ENCODE peak calls at places on chromosomes 1 and 21, in nine cellular contexts. Y is sigmoid colon, L is stomach, H is transverse colon, P is upper lobe of left lung, J is K562, G is GM23338, B is vagina, S is breast epithelium. I is an unnamed sample.

GRCh38 chr1:211736351-211736915 is 61.0 kb upstream of the NEK2 start:
- DNase-seq in J (no peak), H (no peak), Y (no peak), G (no peak), L (no peak), B (no peak), S (peak), P (no peak), I (no peak)

GRCh38 chr1:105793541-105794146 is 1262.8 kb upstream of the PRMT6 start:
- DNase-seq in J (peak), G (peak), S (no peak), Y (no peak), P (no peak), B (no peak), L (peak), H (peak), I (no peak)

GRCh38 chr1:8987881-8988617 is 38.2 kb downstream of the SLC2A7 start:
- DNase-seq in J (peak), L (peak), Y (peak), G (peak), B (no peak), S (peak), P (peak), H (peak), I (no peak)

GRCh38 chr1:183871568-183871967 is 66.6 kb downstream of the RGL1 start:
- DNase-seq in G (no peak), S (no peak), J (no peak), L (no peak), H (no peak), P (no peak), Y (no peak), B (no peak), I (no peak)

GRCh38 chr21:45388011-45388521 is 16.9 kb upstream of the COL18A1 start:
- DNase-seq in J (no peak), H (no peak), P (peak), S (no peak), L (no peak), B (no peak), Y (peak), G (no peak), I (no peak)

GRCh38 chr1:65729308-65729707 is 63.4 kb upstream of the PDE4B start:
- DNase-seq in H (no peak), G (no peak), S (no peak), J (no peak), B (no peak), L (no peak), Y (no peak), P (no peak), I (no peak)

GRCh38 chr1:32939655-32940371 is 24.8 kb downstream of the RNF19B start:
- DNase-seq in Y (no peak), H (peak), P (no peak), S (no peak), B (no peak), L (no peak), J (peak), G (no peak), I (no peak)

GRCh38 chr1:116133696-116134095 is 22.5 kb downstream of the MAB21L3 start:
- DNase-seq in L (no peak), Y (no peak), B (peak), S (no peak), J (no peak), P (no peak), H (no peak), G (no peak), I (no peak)

GRCh38 chr1:184748767-184749166 is 5.9 kb downstream of the EDEM3 start:
- DNase-seq in H (no peak), B (no peak), Y (no peak), P (no peak), J (no peak), L (no peak), S (no peak), G (no peak), I (no peak)

GRCh38 chr1:209900734-209901133 is 37.3 kb upstream of the SYT14 start:
- DNase-seq in B (no peak), S (no peak), J (no peak), P (no peak), Y (no peak), L (no peak), H (no peak), G (no peak), I (no peak)

GRCh38 chr1:170660281-170660713 is 3.6 kb upstream of the PRRX1 start:
- DNase-seq in G (peak), Y (no peak), L (no peak), P (peak), J (no peak), H (no peak), B (no peak), S (no peak), I (no peak)

GRCh38 chr1:170660874-170661645 is 2.9 kb upstream of the PRRX1 start:
- DNase-seq in P (peak), J (no peak), L (no peak), S (no peak), B (no peak), G (peak), H (no peak), Y (no peak), I (no peak)

GRCh38 chr1:170663011-170663410 is 920 bp upstream of the PRRX1 start:
- DNase-seq in B (no peak), Y (no peak), J (no peak), L (no peak), P (no peak), H (no peak), S (no peak), G (peak), I (no peak)

GRCh38 chr1:170662561-170662971 is 1.4 kb upstream of the PRRX1 start:
- DNase-seq in L (no peak), J (no peak), S (no peak), P (no peak), Y (no peak), G (no peak), H (no peak), B (no peak), I (no peak)

GRCh38 chr1:170661646-170662411 is 2.1 kb upstream of the PRRX1 start:
- DNase-seq in J (no peak), S (no peak), P (peak), Y (no peak), B (no peak), H (no peak), L (no peak), G (peak), I (peak)
- TF ChIP-seq CTCF in J (no peak), S (no peak), P (no peak), Y (no peak), B (no peak), H (no peak), L (no peak), G (no peak), I (no peak)

GRCh38 chr1:244387415-244387814 is 64.3 kb downstream of the ADSS2 start:
- DNase-seq in B (no peak), P (no peak), S (no peak), G (no peak), L (no peak), H (no peak), J (no peak), Y (no peak), I (no peak)

GRCh38 chr1:244393604-244394176 is 58.0 kb downstream of the ADSS2 start:
- DNase-seq in L (no peak), B (no peak), J (peak), G (no peak), S (no peak), Y (no peak), H (no peak), P (peak), I (no peak)

GRCh38 chr1:244386595-244386994 is 65.1 kb downstream of the ADSS2 start:
- DNase-seq in P (no peak), H (no peak), Y (no peak), J (no peak), L (no peak), G (no peak), B (no peak), S (no peak), I (no peak)

GRCh38 chr1:244391761-244392160 is 59.9 kb downstream of the ADSS2 start:
- DNase-seq in L (no peak), J (no peak), H (no peak), B (no peak), G (no peak), S (no peak), Y (no peak), P (no peak), I (no peak)

GRCh38 chr1:244388961-244389360 is 62.7 kb downstream of the ADSS2 start:
- DNase-seq in B (no peak), Y (no peak), H (no peak), S (no peak), P (no peak), L (no peak), J (no peak), G (no peak), I (no peak)
- H3K4me3 ChIP-seq in B (no peak), Y (no peak), H (no peak), S (no peak), P (no peak), L (peak), J (no peak), G (no peak), I (no peak)

DNA sequence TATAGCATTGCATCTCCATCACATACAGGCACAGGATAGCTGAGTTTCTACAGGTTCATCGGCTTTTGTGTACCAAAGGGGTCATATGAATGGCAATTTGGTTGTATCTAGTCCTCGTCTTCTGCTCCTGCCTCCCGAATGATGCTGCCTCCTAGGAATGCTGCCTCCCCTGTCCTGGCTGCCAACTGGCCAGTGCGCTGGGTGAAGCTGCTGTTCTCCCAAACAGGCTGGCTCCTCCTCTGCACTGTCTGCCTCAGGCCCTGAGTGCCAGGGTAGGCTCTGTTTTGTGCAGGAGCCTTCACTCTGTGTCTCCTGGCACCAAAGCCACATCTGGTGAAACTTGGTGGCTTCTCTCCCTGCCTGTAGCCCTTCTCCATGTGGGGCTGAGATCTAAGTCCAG is 60.3 kb downstream of the RHOU start:
- DNase-seq in G (no peak), J (no peak), P (no peak), L (no peak), Y (peak), H (no peak), B (no peak), S (peak), I (no peak)
- TF ChIP-seq POLR2AphosphoS5 in G (no peak), J (no peak), P (no peak), L (no peak), Y (no peak), H (no peak), B (no peak), S (no peak), I (no peak)

DNA sequence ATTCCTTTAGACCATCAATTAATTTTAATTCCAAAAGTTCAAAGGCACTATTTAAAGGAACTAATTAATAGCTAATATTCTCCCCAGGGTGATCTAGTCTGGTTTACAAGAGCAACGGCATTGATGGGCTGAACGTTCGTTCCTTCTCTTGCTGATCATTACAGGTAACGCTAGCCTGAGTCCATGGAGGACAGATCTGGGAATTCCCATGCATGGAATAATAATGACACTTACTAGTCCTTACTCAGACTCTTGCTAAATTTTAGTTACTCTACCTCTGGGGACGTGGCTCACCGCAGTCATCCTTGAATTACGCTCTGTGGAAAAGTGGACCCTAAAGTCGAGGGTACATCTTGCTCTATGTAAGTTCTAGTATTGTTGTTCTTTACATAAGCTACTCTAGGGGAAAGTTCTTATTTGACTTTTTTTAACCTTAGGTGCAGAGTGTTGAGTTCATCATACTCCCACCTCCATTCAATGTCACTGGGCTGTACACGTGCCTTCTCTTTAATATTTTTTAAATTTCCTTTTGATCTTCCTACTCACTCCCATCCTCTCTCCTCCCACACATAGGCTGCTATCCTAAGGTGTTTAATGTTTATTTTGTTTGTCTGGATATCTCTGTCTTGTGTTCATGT is 133.9 kb downstream of the ZNF281 start:
- DNase-seq in H (no peak), J (no peak), B (no peak), S (no peak), G (no peak), P (no peak), L (no peak), Y (no peak), I (no peak)
- TF ChIP-seq CTCF in H (no peak), J (no peak), B (no peak), S (no peak), G (no peak), P (no peak), L (no peak), Y (no peak), I (no peak)

DNA sequence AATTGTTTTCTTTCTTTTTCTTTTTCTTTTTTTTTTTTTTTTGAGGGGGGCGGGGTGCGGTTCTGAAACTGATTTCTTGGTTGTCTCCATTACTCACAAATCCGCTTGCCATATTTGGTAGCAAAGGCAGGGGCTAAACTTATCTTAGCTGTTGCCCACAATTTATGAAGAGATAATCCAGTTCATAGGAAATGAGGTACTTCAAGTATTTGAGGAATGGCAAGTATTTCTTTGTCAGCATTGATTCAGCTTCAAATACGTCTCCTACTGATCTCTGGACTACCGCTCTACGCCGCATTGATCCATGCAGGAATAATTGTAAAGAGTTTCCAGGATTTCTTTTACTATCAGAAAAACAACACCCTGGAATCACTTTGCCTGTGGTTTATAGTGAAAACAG is 289.2 kb upstream of the DPYD start:
- DNase-seq in H (no peak), L (no peak), J (no peak), P (no peak), G (peak), Y (no peak), B (no peak), S (no peak), I (no peak)
- H3K4me3 ChIP-seq in H (no peak), L (no peak), J (no peak), P (no peak), G (no peak), Y (no peak), B (no peak), S (no peak), I (no peak)

DNA sequence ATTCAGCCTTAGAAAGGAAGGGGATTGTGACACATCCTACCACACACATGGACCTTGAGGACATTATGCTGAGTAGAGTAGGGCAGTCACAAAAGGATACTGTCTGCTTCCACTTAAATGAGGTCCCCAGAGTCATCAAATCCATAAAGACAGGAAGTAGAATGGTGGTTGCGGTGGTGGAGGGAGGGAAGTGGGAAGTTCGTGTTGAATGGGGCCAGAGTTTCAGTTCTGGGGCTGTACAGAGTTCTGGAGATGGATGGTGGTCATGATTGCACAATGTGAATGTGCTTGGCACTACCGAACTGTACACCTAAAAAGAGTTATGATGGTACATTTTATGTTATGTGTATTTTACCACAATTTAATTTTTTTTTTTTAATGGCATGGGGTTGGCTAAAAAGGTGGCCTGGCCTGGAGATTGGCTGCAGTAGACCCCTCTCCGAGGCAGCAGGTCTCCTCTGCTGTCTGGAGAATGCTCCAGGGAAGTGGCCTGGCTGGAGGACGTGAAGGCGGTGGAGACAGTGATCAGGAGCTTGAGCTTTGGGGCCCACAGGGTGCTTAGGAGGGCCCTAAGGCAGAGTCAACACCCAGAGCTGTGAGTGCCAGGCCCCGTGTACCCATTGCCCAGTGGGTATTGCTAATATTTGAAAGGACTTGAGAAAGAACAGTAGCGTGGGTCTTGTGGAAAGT is 30.4 kb downstream of the IFNGR2 start:
- DNase-seq in S (no peak), L (no peak), G (no peak), B (no peak), Y (no peak), H (no peak), J (no peak), P (no peak), I (no peak)
- TF ChIP-seq POLR2AphosphoS5 in S (peak), L (no peak), G (no peak), B (no peak), Y (no peak), H (no peak), J (no peak), P (peak), I (no peak)

I was measured in suprapubic skin.